ENCODE peak calls at places on chromosomes 2 and 18, in four cellular contexts. I is AG04450; V is naive thymus-derived CD4-positive, alpha-beta T cell; R is mammary epithelial cell. Q is an unnamed sample.

GRCh38 chr2:217178366-217178765 is 318.5 kb upstream of the TNP1 start:
- DNase-seq in I (no peak), V (no peak), R (no peak), Q (no peak)

GRCh38 chr18:38909972-38910371 is 1344.4 kb upstream of the CELF4 start:
- DNase-seq in I (no peak), V (no peak), R (peak), Q (no peak)

GRCh38 chr2:29397743-29398142 is 282.5 kb downstream of the CLIP4 start:
- DNase-seq in I (no peak), V (no peak), R (no peak), Q (no peak)

GRCh38 chr2:106890611-106891010 is 4.6 kb upstream of the ST6GAL2 start:
- DNase-seq in I (no peak), V (no peak), R (no peak), Q (no peak)

GRCh38 chr18:56377161-56377560 is 261.2 kb downstream of the TXNL1 start:
- DNase-seq in I (no peak), V (no peak), R (no peak), Q (no peak)

GRCh38 chr2:44205169-44205568 is 36.5 kb downstream of the PPM1B start:
- DNase-seq in I (no peak), V (no peak), R (no peak), Q (no peak)

GRCh38 chr2:44941551-44942234 is at the start of gene SIX3:
- DNase-seq in I (no peak), V (no peak), R (peak), Q (no peak)

GRCh38 chr2:144014108-144014507 is 505.8 kb downstream of the ZEB2 start:
- DNase-seq in I (no peak), V (no peak), R (peak), Q (no peak)

GRCh38 chr2:160794926-160795325 is 301.3 kb upstream of the RBMS1 start:
- DNase-seq in I (no peak), V (no peak), R (no peak), Q (no peak)

GRCh38 chr2:197264332-197264731 is 46.2 kb downstream of the ANKRD44 start:
- DNase-seq in I (no peak), V (no peak), R (no peak), Q (no peak)

GRCh38 chr2:121469361-121469760 is 61.3 kb upstream of the RNU4ATAC start:
- DNase-seq in I (no peak), V (no peak), R (no peak), Q (no peak)

GRCh38 chr2:120545521-120546076 is 190.1 kb upstream of the GLI2 start:
- DNase-seq in I (no peak), V (no peak), R (no peak), Q (no peak)

GRCh38 chr2:147844691-147845607 is at the start of gene ACVR2A:
- DNase-seq in I (no peak), V (peak), R (peak), Q (peak)

GRCh38 chr18:8794133-8794986 is 89.0 kb downstream of the MTCL1 start:
- DNase-seq in I (no peak), V (no peak), R (peak), Q (no peak)

GRCh38 chr18:13239557-13239956 is 21.0 kb downstream of the LDLRAD4 start:
- DNase-seq in I (no peak), V (no peak), R (no peak), Q (no peak)

GRCh38 chr2:233426619-233427342 is 72.5 kb downstream of the DGKD start:
- DNase-seq in I (peak), V (no peak), R (peak), Q (peak)

GRCh38 chr2:224709276-224709675 is 6.9 kb downstream of the CCDC195 start:
- DNase-seq in I (no peak), V (no peak), R (no peak), Q (no peak)

GRCh38 chr2:64654063-64654811 is 524 bp upstream of the SERTAD2 start:
- DNase-seq in I (peak), V (peak), R (peak), Q (peak)

GRCh38 chr18:2988041-2988794 is 24.7 kb downstream of the LPIN2 start:
- DNase-seq in I (peak), V (no peak), R (peak), Q (no peak)

GRCh38 chr2:151518802-151519201 is 109.1 kb downstream of the RIF1 start:
- DNase-seq in I (no peak), V (no peak), R (no peak), Q (no peak)

GRCh38 chr2:207854484-207855386 is 85.0 kb upstream of the FZD5 start:
- DNase-seq in I (peak), V (no peak), R (no peak), Q (no peak)

GRCh38 chr2:219169950-219170654 is at the start of gene SLC23A3:
- DNase-seq in I (no peak), V (no peak), R (no peak), Q (no peak)

GRCh38 chr2:182642328-182642727 is 73.7 kb upstream of the DNAJC10 start:
- DNase-seq in I (no peak), V (peak), R (peak), Q (peak)

GRCh38 chr18:79396431-79397287 is 929 bp downstream of the NFATC1 start:
- DNase-seq in I (no peak), V (no peak), R (peak), Q (peak)

GRCh38 chr2:100588071-100588786 is 25.4 kb downstream of the PDCL3 start:
- DNase-seq in I (no peak), V (peak), R (peak), Q (peak)

GRCh38 chr2:42922293-42922692 is 129.9 kb upstream of the HAAO start:
- DNase-seq in I (no peak), V (no peak), R (no peak), Q (no peak)

GRCh38 chr2:42921162-42921550 is 128.8 kb upstream of the HAAO start:
- DNase-seq in I (no peak), V (no peak), R (no peak), Q (no peak)

GRCh38 chr2:42918671-42919335 is 126.4 kb upstream of the HAAO start:
- DNase-seq in I (no peak), V (no peak), R (no peak), Q (no peak)

GRCh38 chr2:42921721-42922120 is 129.3 kb upstream of the HAAO start:
- DNase-seq in I (no peak), V (no peak), R (no peak), Q (no peak)

GRCh38 chr2:42920446-42921161 is 128.2 kb upstream of the HAAO start:
- DNase-seq in I (no peak), V (no peak), R (no peak), Q (no peak)
- H3K27ac ChIP-seq in I (no peak), V (no peak), R (no peak), Q (no peak)

GRCh38 chr2:150404147-150404546 is 83.3 kb downstream of the RND3 start:
- DNase-seq in I (no peak), V (no peak), R (no peak), Q (no peak)
- H3K4me3 ChIP-seq in I (no peak), V (no peak), R (no peak), Q (no peak)

DNA sequence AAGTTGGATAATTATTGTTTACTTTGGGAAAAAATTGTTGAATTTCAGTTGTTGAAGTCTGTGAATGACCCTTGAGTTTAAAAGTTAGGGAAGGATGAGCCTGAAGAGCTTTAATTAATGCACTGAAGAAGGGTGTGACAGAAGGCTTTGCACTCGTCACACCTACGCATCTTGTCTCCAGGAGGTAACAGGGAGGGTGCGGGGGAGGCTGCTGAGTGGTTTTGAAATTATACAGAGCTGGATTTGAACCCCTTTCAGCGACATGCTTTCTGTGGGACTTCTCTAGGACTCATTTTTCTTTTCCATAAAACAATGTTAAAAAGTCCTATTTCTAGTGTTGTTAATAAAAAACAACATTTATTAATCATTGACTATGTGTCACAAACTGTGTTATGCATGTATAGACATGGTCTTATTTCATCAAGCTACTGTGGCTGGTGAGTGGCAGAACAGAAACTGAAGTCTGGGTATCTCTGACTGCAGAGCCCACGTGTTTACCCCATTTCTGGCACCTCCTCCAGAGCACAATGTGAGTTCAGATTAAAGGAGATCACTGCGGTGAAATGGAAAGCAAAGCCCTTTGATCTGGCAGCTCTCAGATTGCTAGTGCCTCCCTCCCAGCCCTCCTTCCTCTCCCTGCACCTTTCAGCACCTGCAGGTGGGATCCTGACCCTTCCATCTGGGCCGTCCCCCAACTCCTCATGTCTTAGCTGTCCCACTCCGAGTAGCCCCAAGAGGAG is 315.4 kb upstream of the MYT1L start:
- DNase-seq in I (no peak), V (peak), R (no peak), Q (no peak)
- H3K27ac ChIP-seq in I (peak), V (peak), R (no peak), Q (no peak)

GRCh38 chr2:24008672-24009366 is 1.1 kb upstream of the MFSD2B start:
- DNase-seq in I (no peak), V (no peak), R (no peak), Q (no peak)
- H3K4me3 ChIP-seq in I (no peak), V (no peak), R (no peak), Q (no peak)

DNA sequence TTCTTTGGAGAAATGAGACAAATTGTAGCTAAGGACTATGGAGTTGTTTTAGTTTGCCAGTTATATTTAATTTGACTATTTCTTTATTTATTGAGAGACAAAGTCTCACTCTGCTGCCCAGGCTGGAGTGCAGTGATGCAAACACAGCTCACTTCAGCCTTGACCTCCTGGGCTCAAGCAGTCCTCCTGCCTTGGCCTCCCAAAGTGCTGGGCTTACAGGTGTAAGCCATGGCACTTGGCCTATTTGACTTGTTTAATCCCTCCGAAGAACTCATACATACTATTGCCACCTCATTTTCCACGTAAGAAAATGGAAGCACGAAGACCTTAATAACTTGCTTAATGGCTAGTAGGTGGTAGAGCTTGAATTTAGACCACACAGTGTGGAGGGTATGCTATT is 988 bp upstream of the RNF144A start:
- DNase-seq in I (no peak), V (no peak), R (no peak), Q (no peak)
- H3K27ac ChIP-seq in I (no peak), V (no peak), R (no peak), Q (no peak)

DNA sequence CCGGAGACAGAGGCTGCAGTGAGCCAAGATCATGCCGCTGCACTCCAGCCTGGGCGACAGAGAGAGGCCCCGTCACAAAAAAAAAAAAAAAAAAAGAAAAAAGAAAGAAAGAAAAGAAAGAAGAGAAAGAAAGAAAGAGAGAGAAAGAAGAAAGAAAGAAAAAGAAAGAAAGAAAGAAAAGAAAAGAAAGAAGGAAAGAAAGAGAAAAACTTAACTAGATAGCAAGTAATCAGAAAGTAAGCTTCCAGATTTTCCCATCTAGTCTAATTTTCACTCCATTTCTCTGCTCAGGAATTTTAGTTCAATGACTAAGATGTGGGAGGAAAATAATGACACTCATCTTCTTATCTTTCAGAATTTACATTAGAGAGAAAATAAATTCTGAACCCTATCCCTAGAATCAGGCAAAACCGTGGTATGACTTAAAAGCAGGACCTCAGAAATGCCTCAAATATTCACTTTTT is 2.4 kb downstream of the GFPT1 start:
- DNase-seq in I (no peak), V (no peak), R (no peak), Q (no peak)
- H3K4me3 ChIP-seq in I (peak), V (no peak), R (peak), Q (no peak)